ENCODE peak calls at places on chromosomes 1 and 21, in nine cellular contexts. C is astrocyte of the hippocampus, S is GM04504, Z is AG10803, J is left ventricle myocardium inferior, B is GM20000, H is AG20443, I is GM23338, R is HTR-8/SVneo. P is an unnamed sample.

GRCh38 chr1:84504580-84505021 is 1.6 kb upstream of the SPATA1 start:
- DNase-seq in C (peak), S (peak), Z (peak), J (no peak), B (no peak), H (peak), I (no peak), R (peak), P (peak)

GRCh38 chr1:168465942-168466702 is 77.7 kb downstream of the XCL2 start:
- DNase-seq in C (peak), S (no peak), Z (no peak), J (peak), B (peak), H (no peak), I (no peak), R (peak), P (peak)

GRCh38 chr21:44854664-44855446 is 18.6 kb downstream of the PTTG1IP start:
- DNase-seq in C (no peak), S (no peak), Z (no peak), J (no peak), B (no peak), H (no peak), I (no peak), R (no peak), P (no peak)

GRCh38 chr1:59879556-59879955 is 47.0 kb downstream of the CYP2J2 start:
- DNase-seq in C (peak), S (peak), Z (peak), J (peak), B (peak), H (peak), I (peak), R (peak), P (peak)

GRCh38 chr1:32786856-32787255 is 30.3 kb downstream of the YARS1 start:
- DNase-seq in C (peak), S (no peak), Z (peak), J (no peak), B (no peak), H (peak), I (no peak), R (no peak), P (peak)

GRCh38 chr1:243642936-243643335 is 207.1 kb downstream of the AKT3 start:
- DNase-seq in C (peak), S (no peak), Z (peak), J (no peak), B (no peak), H (peak), I (peak), R (no peak), P (peak)

GRCh38 chr1:48105167-48105566 is 108.0 kb upstream of the TRABD2B start:
- DNase-seq in C (no peak), S (no peak), Z (no peak), J (no peak), B (no peak), H (no peak), I (peak), R (no peak), P (peak)

GRCh38 chr1:31944205-31945089 is 6.3 kb upstream of the PTP4A2 start:
- DNase-seq in C (peak), S (peak), Z (peak), J (peak), B (peak), H (peak), I (peak), R (peak), P (peak)

GRCh38 chr1:39187276-39188046 is 17.0 kb upstream of the MACF1 start:
- DNase-seq in C (no peak), S (no peak), Z (no peak), J (no peak), B (no peak), H (no peak), I (no peak), R (no peak), P (no peak)

GRCh38 chr1:221716713-221717490 is 25.0 kb downstream of the DUSP10 start:
- DNase-seq in C (no peak), S (no peak), Z (no peak), J (no peak), B (no peak), H (no peak), I (no peak), R (no peak), P (no peak)

GRCh38 chr21:38965910-38966504 is 160.3 kb downstream of the ETS2 start:
- DNase-seq in C (no peak), S (no peak), Z (no peak), J (no peak), B (no peak), H (no peak), I (peak), R (no peak), P (peak)

GRCh38 chr21:44854391-44854663 is 19.2 kb downstream of the PTTG1IP start:
- DNase-seq in C (no peak), S (no peak), Z (no peak), J (no peak), B (no peak), H (no peak), I (no peak), R (no peak), P (no peak)

GRCh38 chr1:41496080-41497055 is 11.9 kb upstream of the EDN2 start:
- DNase-seq in C (peak), S (peak), Z (peak), J (peak), B (peak), H (peak), I (peak), R (peak), P (no peak)

GRCh38 chr21:25934771-25935224 is 200.0 kb downstream of the GABPA start:
- DNase-seq in C (peak), S (peak), Z (peak), J (peak), B (peak), H (peak), I (no peak), R (peak), P (no peak)

GRCh38 chr21:34926784-34927548 is 122.1 kb downstream of the RUNX1 start:
- DNase-seq in C (peak), S (no peak), Z (peak), J (no peak), B (no peak), H (peak), I (no peak), R (no peak), P (no peak)

GRCh38 chr1:153488731-153489130 is 28.3 kb upstream of the S100A7 start:
- DNase-seq in C (peak), S (no peak), Z (peak), J (no peak), B (no peak), H (no peak), I (no peak), R (no peak), P (no peak)

GRCh38 chr1:24724345-24725208 is 20.7 kb upstream of the CLIC4 start:
- DNase-seq in C (peak), S (no peak), Z (peak), J (no peak), B (no peak), H (peak), I (peak), R (peak), P (peak)

GRCh38 chr1:2351723-2352122 is 39.6 kb downstream of the MORN1 start:
- DNase-seq in C (no peak), S (no peak), Z (no peak), J (peak), B (no peak), H (no peak), I (no peak), R (no peak), P (no peak)